ENCODE peak calls at places on chromosome 10, in eight cellular contexts. One of them, this sample, is unnamed.

GRCh38 chr10:104614245-104614831 is 26.8 kb upstream of the SORCS3 start:
- DNase-seq in NCI-H510A: no peak
- DNase-seq in activated CD8-positive, alpha-beta memory T cell treated with anti-CD3 and anti-CD28 coated beads, Interleukin-2, amount 50 U/mL, for 48 hours: peak; percentile 68
- DNase-seq in nucleus accumbens: no peak
- DNase-seq in amniotic stem cell: no peak
- DNase-seq in psoas muscle: no peak
- DNase-seq in substantia nigra: no peak
- DNase-seq in CD8-positive, alpha-beta memory T cell: no peak
- DNase-seq in this sample: no peak

GRCh38 chr10:123501148-123501547 is 165.0 kb upstream of the GPR26 start:
- DNase-seq in activated CD8-positive, alpha-beta memory T cell treated with anti-CD3 and anti-CD28 coated beads, Interleukin-2, amount 50 U/mL, for 48 hours: no peak
- DNase-seq in amniotic stem cell: no peak
- DNase-seq in CD8-positive, alpha-beta memory T cell: no peak
- DNase-seq in NCI-H510A: no peak
- DNase-seq in nucleus accumbens: no peak
- DNase-seq in substantia nigra: no peak
- DNase-seq in psoas muscle: no peak
- DNase-seq in this sample: no peak

GRCh38 chr10:110556993-110557601 is 10.4 kb upstream of the SMC3 start:
- DNase-seq in activated CD8-positive, alpha-beta memory T cell treated with anti-CD3 and anti-CD28 coated beads, Interleukin-2, amount 50 U/mL, for 48 hours: peak; percentile 79
- DNase-seq in CD8-positive, alpha-beta memory T cell: peak; percentile 53
- DNase-seq in NCI-H510A: no peak
- DNase-seq in amniotic stem cell: peak; percentile 19
- DNase-seq in substantia nigra: no peak
- DNase-seq in nucleus accumbens: no peak
- DNase-seq in psoas muscle: no peak
- DNase-seq in this sample: no peak

GRCh38 chr10:84244651-84245270 is at the start of gene RGR:
- DNase-seq in activated CD8-positive, alpha-beta memory T cell treated with anti-CD3 and anti-CD28 coated beads, Interleukin-2, amount 50 U/mL, for 48 hours: no peak
- DNase-seq in psoas muscle: no peak
- DNase-seq in NCI-H510A: peak; percentile 9
- DNase-seq in nucleus accumbens: peak; percentile 92
- DNase-seq in CD8-positive, alpha-beta memory T cell: no peak
- DNase-seq in amniotic stem cell: no peak
- DNase-seq in substantia nigra: peak; percentile 88
- DNase-seq in this sample: no peak

GRCh38 chr10:109174526-109174925 is 748.8 kb downstream of the XPNPEP1 start:
- DNase-seq in psoas muscle: no peak
- DNase-seq in CD8-positive, alpha-beta memory T cell: no peak
- DNase-seq in NCI-H510A: no peak
- DNase-seq in nucleus accumbens: no peak
- DNase-seq in amniotic stem cell: no peak
- DNase-seq in activated CD8-positive, alpha-beta memory T cell treated with anti-CD3 and anti-CD28 coated beads, Interleukin-2, amount 50 U/mL, for 48 hours: no peak
- DNase-seq in substantia nigra: no peak
- DNase-seq in this sample: no peak

GRCh38 chr10:35336921-35337741 is 822 bp downstream of the CCNY start:
- DNase-seq in substantia nigra: no peak
- DNase-seq in amniotic stem cell: no peak
- DNase-seq in NCI-H510A: no peak
- DNase-seq in nucleus accumbens: peak; percentile 18
- DNase-seq in CD8-positive, alpha-beta memory T cell: peak; percentile 21
- DNase-seq in activated CD8-positive, alpha-beta memory T cell treated with anti-CD3 and anti-CD28 coated beads, Interleukin-2, amount 50 U/mL, for 48 hours: peak; percentile 75
- DNase-seq in psoas muscle: peak; percentile 36
- DNase-seq in this sample: peak; percentile 50

GRCh38 chr10:29668628-29669027 is 33.9 kb upstream of the SVIL start:
- DNase-seq in nucleus accumbens: no peak
- DNase-seq in amniotic stem cell: no peak
- DNase-seq in psoas muscle: no peak
- DNase-seq in NCI-H510A: no peak
- DNase-seq in activated CD8-positive, alpha-beta memory T cell treated with anti-CD3 and anti-CD28 coated beads, Interleukin-2, amount 50 U/mL, for 48 hours: no peak
- DNase-seq in CD8-positive, alpha-beta memory T cell: no peak
- DNase-seq in substantia nigra: no peak
- DNase-seq in this sample: no peak

GRCh38 chr10:13848530-13849425 is 262.0 kb downstream of the PRPF18 start:
- DNase-seq in substantia nigra: no peak
- DNase-seq in amniotic stem cell: no peak
- DNase-seq in CD8-positive, alpha-beta memory T cell: no peak
- DNase-seq in NCI-H510A: no peak
- DNase-seq in psoas muscle: no peak
- DNase-seq in nucleus accumbens: no peak
- DNase-seq in activated CD8-positive, alpha-beta memory T cell treated with anti-CD3 and anti-CD28 coated beads, Interleukin-2, amount 50 U/mL, for 48 hours: no peak
- DNase-seq in this sample: no peak

GRCh38 chr10:130185591-130185990 is 49.4 kb downstream of the GLRX3 start:
- DNase-seq in substantia nigra: no peak
- DNase-seq in amniotic stem cell: no peak
- DNase-seq in CD8-positive, alpha-beta memory T cell: no peak
- DNase-seq in activated CD8-positive, alpha-beta memory T cell treated with anti-CD3 and anti-CD28 coated beads, Interleukin-2, amount 50 U/mL, for 48 hours: no peak
- DNase-seq in NCI-H510A: no peak
- DNase-seq in nucleus accumbens: no peak
- DNase-seq in psoas muscle: no peak
- DNase-seq in this sample: no peak

GRCh38 chr10:80280071-80280800 is 9.2 kb downstream of the MAT1A start:
- DNase-seq in activated CD8-positive, alpha-beta memory T cell treated with anti-CD3 and anti-CD28 coated beads, Interleukin-2, amount 50 U/mL, for 48 hours: no peak
- DNase-seq in substantia nigra: no peak
- DNase-seq in amniotic stem cell: no peak
- DNase-seq in psoas muscle: no peak
- DNase-seq in CD8-positive, alpha-beta memory T cell: no peak
- DNase-seq in nucleus accumbens: no peak
- DNase-seq in NCI-H510A: no peak
- DNase-seq in this sample: no peak

GRCh38 chr10:103666109-103666508 is 172.6 kb downstream of the NEURL1 start:
- DNase-seq in CD8-positive, alpha-beta memory T cell: no peak
- DNase-seq in nucleus accumbens: no peak
- DNase-seq in substantia nigra: no peak
- DNase-seq in psoas muscle: no peak
- DNase-seq in amniotic stem cell: no peak
- DNase-seq in NCI-H510A: peak; percentile 32
- DNase-seq in activated CD8-positive, alpha-beta memory T cell treated with anti-CD3 and anti-CD28 coated beads, Interleukin-2, amount 50 U/mL, for 48 hours: no peak
- DNase-seq in this sample: peak; percentile 12

GRCh38 chr10:44993226-44993921 is 7.3 kb upstream of the ZNF22 start:
- DNase-seq in substantia nigra: no peak
- DNase-seq in activated CD8-positive, alpha-beta memory T cell treated with anti-CD3 and anti-CD28 coated beads, Interleukin-2, amount 50 U/mL, for 48 hours: no peak
- DNase-seq in nucleus accumbens: no peak
- DNase-seq in psoas muscle: no peak
- DNase-seq in amniotic stem cell: no peak
- DNase-seq in CD8-positive, alpha-beta memory T cell: no peak
- DNase-seq in NCI-H510A: no peak
- DNase-seq in this sample: no peak

GRCh38 chr10:35379226-35380137 is 43.2 kb downstream of the CCNY start:
- DNase-seq in amniotic stem cell: no peak
- DNase-seq in NCI-H510A: no peak
- DNase-seq in psoas muscle: no peak
- DNase-seq in nucleus accumbens: no peak
- DNase-seq in activated CD8-positive, alpha-beta memory T cell treated with anti-CD3 and anti-CD28 coated beads, Interleukin-2, amount 50 U/mL, for 48 hours: no peak
- DNase-seq in CD8-positive, alpha-beta memory T cell: peak; percentile 11
- DNase-seq in substantia nigra: no peak
- DNase-seq in this sample: no peak

GRCh38 chr10:99172130-99172738 is 63.4 kb downstream of the HPSE2 start:
- DNase-seq in substantia nigra: no peak
- DNase-seq in amniotic stem cell: no peak
- DNase-seq in nucleus accumbens: no peak
- DNase-seq in NCI-H510A: no peak
- DNase-seq in activated CD8-positive, alpha-beta memory T cell treated with anti-CD3 and anti-CD28 coated beads, Interleukin-2, amount 50 U/mL, for 48 hours: no peak
- DNase-seq in psoas muscle: no peak
- DNase-seq in CD8-positive, alpha-beta memory T cell: no peak
- DNase-seq in this sample: no peak

GRCh38 chr10:7354330-7355047 is 56.3 kb downstream of the SFMBT2 start:
- DNase-seq in nucleus accumbens: no peak
- DNase-seq in psoas muscle: no peak
- DNase-seq in activated CD8-positive, alpha-beta memory T cell treated with anti-CD3 and anti-CD28 coated beads, Interleukin-2, amount 50 U/mL, for 48 hours: no peak
- DNase-seq in CD8-positive, alpha-beta memory T cell: no peak
- DNase-seq in substantia nigra: no peak
- DNase-seq in NCI-H510A: no peak
- DNase-seq in amniotic stem cell: no peak
- DNase-seq in this sample: no peak

GRCh38 chr10:102452672-102453340 is 1.5 kb upstream of the C10orf95 start:
- DNase-seq in amniotic stem cell: no peak
- DNase-seq in CD8-positive, alpha-beta memory T cell: no peak
- DNase-seq in nucleus accumbens: no peak
- DNase-seq in substantia nigra: peak; percentile 56
- DNase-seq in NCI-H510A: no peak
- DNase-seq in activated CD8-positive, alpha-beta memory T cell treated with anti-CD3 and anti-CD28 coated beads, Interleukin-2, amount 50 U/mL, for 48 hours: peak; percentile 80
- DNase-seq in psoas muscle: no peak
- DNase-seq in this sample: peak; percentile 59

GRCh38 chr10:101310528-101311439 is 43.2 kb upstream of the BTRC start:
- DNase-seq in amniotic stem cell: no peak
- DNase-seq in activated CD8-positive, alpha-beta memory T cell treated with anti-CD3 and anti-CD28 coated beads, Interleukin-2, amount 50 U/mL, for 48 hours: no peak
- DNase-seq in nucleus accumbens: peak; percentile 32
- DNase-seq in psoas muscle: no peak
- DNase-seq in NCI-H510A: no peak
- DNase-seq in substantia nigra: no peak
- DNase-seq in CD8-positive, alpha-beta memory T cell: no peak
- DNase-seq in this sample: no peak